ENCODE peak calls at places on chromosome 12, in eight cellular contexts. P is posterior cingulate gyrus, T is NCI-H460, B is choroid plexus epithelial cell, V is A549, E is left colon, M is left cardiac atrium, O is HTR-8/SVneo. N is an unnamed sample.

GRCh38 chr12:65953621-65954020 is 129.3 kb downstream of the HMGA2 start:
- DNase-seq in P (no peak), T (no peak), B (peak), V (no peak), E (no peak), M (no peak), O (no peak), N (no peak)

GRCh38 chr12:45379261-45379660 is 163.4 kb downstream of the ANO6 start:
- DNase-seq in P (no peak), T (no peak), B (peak), V (peak), E (no peak), M (no peak), O (no peak), N (no peak)

GRCh38 chr12:60394680-60395079 is 798.9 kb downstream of the SLC16A7 start:
- DNase-seq in P (no peak), T (no peak), B (peak), V (no peak), E (no peak), M (no peak), O (peak), N (peak)

GRCh38 chr12:50088577-50089335 is 3.6 kb downstream of the SMARCD1 start:
- DNase-seq in P (peak), T (peak), B (peak), V (peak), E (peak), M (no peak), O (peak), N (peak)

GRCh38 chr12:83016226-83016835 is 329.6 kb downstream of the TMTC2 start:
- DNase-seq in P (no peak), T (peak), B (peak), V (peak), E (no peak), M (peak), O (no peak), N (peak)

GRCh38 chr12:7935464-7935772 is 569 bp downstream of the SLC2A3 start:
- DNase-seq in P (no peak), T (no peak), B (no peak), V (no peak), E (no peak), M (no peak), O (no peak), N (no peak)

GRCh38 chr12:84842406-84843013 is 70.1 kb downstream of the SLC6A15 start:
- DNase-seq in P (no peak), T (peak), B (peak), V (peak), E (no peak), M (no peak), O (peak), N (no peak)

GRCh38 chr12:106582661-106583577 is at the start of gene RFX4:
- DNase-seq in P (no peak), T (no peak), B (no peak), V (no peak), E (no peak), M (no peak), O (no peak), N (no peak)

GRCh38 chr12:41701943-41702601 is 442.6 kb downstream of the GXYLT1 start:
- DNase-seq in P (no peak), T (no peak), B (no peak), V (no peak), E (no peak), M (no peak), O (no peak), N (no peak)

GRCh38 chr12:126338031-126338441 is 1272.8 kb downstream of the AACS start:
- DNase-seq in P (no peak), T (peak), B (no peak), V (no peak), E (no peak), M (no peak), O (no peak), N (no peak)

GRCh38 chr12:93990832-93991748 is 157.3 kb upstream of the PLXNC1 start:
- DNase-seq in P (peak), T (no peak), B (peak), V (peak), E (peak), M (peak), O (no peak), N (no peak)

GRCh38 chr12:58148405-58148804 is 207.0 kb downstream of the ATP23 start:
- DNase-seq in P (no peak), T (no peak), B (peak), V (peak), E (no peak), M (no peak), O (peak), N (no peak)

GRCh38 chr12:65121049-65121955 is at the start of gene WIF1:
- DNase-seq in P (peak), T (no peak), B (no peak), V (peak), E (peak), M (peak), O (peak), N (no peak)

GRCh38 chr12:117486840-117487659 is 125.6 kb upstream of the NOS1 start:
- DNase-seq in P (no peak), T (no peak), B (no peak), V (peak), E (no peak), M (peak), O (no peak), N (peak)

GRCh38 chr12:90174198-90174510 is 465.5 kb upstream of the ATP2B1 start:
- DNase-seq in P (no peak), T (no peak), B (peak), V (peak), E (no peak), M (no peak), O (no peak), N (no peak)

GRCh38 chr12:5768171-5768879 is 176.7 kb downstream of the ANO2 start:
- DNase-seq in P (no peak), T (no peak), B (no peak), V (no peak), E (peak), M (peak), O (no peak), N (no peak)

GRCh38 chr12:94560416-94561221 is 89.7 kb downstream of the TMCC3 start:
- DNase-seq in P (peak), T (no peak), B (peak), V (no peak), E (peak), M (no peak), O (peak), N (peak)

GRCh38 chr12:22904485-22904884 is 279.5 kb downstream of the ETNK1 start:
- DNase-seq in P (no peak), T (no peak), B (no peak), V (no peak), E (no peak), M (no peak), O (no peak), N (no peak)

GRCh38 chr12:2282321-2282720 is 229.5 kb downstream of the CACNA1C start:
- DNase-seq in P (no peak), T (no peak), B (peak), V (no peak), E (no peak), M (no peak), O (no peak), N (no peak)

GRCh38 chr12:106097011-106097410 is 41.7 kb downstream of the NUAK1 start:
- DNase-seq in P (no peak), T (no peak), B (no peak), V (no peak), E (no peak), M (no peak), O (no peak), N (no peak)

GRCh38 chr12:34016361-34016760 is 5.9 kb upstream of the ALG10 start:
- DNase-seq in P (no peak), T (no peak), B (no peak), V (peak), E (no peak), M (no peak), O (no peak), N (no peak)

GRCh38 chr12:2826721-2827515 is 7.9 kb downstream of the NRIP2 start:
- DNase-seq in P (no peak), T (no peak), B (no peak), V (no peak), E (no peak), M (no peak), O (no peak), N (no peak)

GRCh38 chr12:42944516-42944915 is 355.0 kb upstream of the PRICKLE1 start:
- DNase-seq in P (no peak), T (no peak), B (no peak), V (no peak), E (no peak), M (no peak), O (no peak), N (no peak)

GRCh38 chr12:64461634-64462414 is 9.9 kb downstream of the TBK1 start:
- DNase-seq in P (peak), T (no peak), B (peak), V (no peak), E (no peak), M (peak), O (peak), N (no peak)

GRCh38 chr12:118136559-118137003 is 657 bp downstream of the PEBP1 start:
- DNase-seq in P (peak), T (no peak), B (peak), V (peak), E (peak), M (peak), O (peak), N (peak)

GRCh38 chr12:53185582-53186153 is 4.9 kb upstream of the CSAD start:
- DNase-seq in P (no peak), T (no peak), B (no peak), V (no peak), E (no peak), M (no peak), O (no peak), N (no peak)

GRCh38 chr12:46219892-46220655 is 48.8 kb downstream of the SLC38A1 start:
- DNase-seq in P (no peak), T (no peak), B (peak), V (peak), E (peak), M (no peak), O (peak), N (peak)

GRCh38 chr12:22100952-22101748 is 55.1 kb downstream of the CMAS start:
- DNase-seq in P (no peak), T (peak), B (peak), V (peak), E (peak), M (peak), O (no peak), N (no peak)

GRCh38 chr12:116303076-116303465 is 25.6 kb upstream of the MED13L start:
- DNase-seq in P (no peak), T (no peak), B (no peak), V (no peak), E (no peak), M (no peak), O (no peak), N (no peak)

GRCh38 chr12:56476972-56477432 is 8.6 kb downstream of the SPRYD4 start:
- DNase-seq in P (no peak), T (no peak), B (no peak), V (no peak), E (no peak), M (no peak), O (no peak), N (no peak)

GRCh38 chr12:109892748-109893147 is 7.3 kb upstream of the TCHP start:
- DNase-seq in P (no peak), T (no peak), B (no peak), V (no peak), E (no peak), M (no peak), O (no peak), N (no peak)

GRCh38 chr12:95146767-95147166 is 70.5 kb downstream of the FGD6 start:
- DNase-seq in P (no peak), T (no peak), B (peak), V (no peak), E (no peak), M (no peak), O (no peak), N (no peak)

GRCh38 chr12:57430931-57431566 is at the start of gene R3HDM2:
- DNase-seq in P (peak), T (peak), B (peak), V (peak), E (peak), M (peak), O (peak), N (peak)

GRCh38 chr12:46153267-46153872 is 115.5 kb downstream of the SLC38A1 start:
- DNase-seq in P (no peak), T (peak), B (peak), V (peak), E (no peak), M (no peak), O (no peak), N (no peak)